ENCODE peak calls at places on chromosomes 12 and 14, in five cellular contexts. Q is small intestine, G is dorsolateral prefrontal cortex, A is substantia nigra, O is left lung. L is an unnamed sample.

GRCh38 chr12:24615967-24616411 is 332.9 kb downstream of the BCAT1 start:
- DNase-seq in G (no peak), O (no peak), Q (no peak), A (no peak), L (no peak)

GRCh38 chr14:103361868-103362267 is 23.3 kb upstream of the MARK3 start:
- DNase-seq in Q (no peak), A (no peak), O (no peak), G (no peak), L (no peak)

GRCh38 chr14:59281613-59282012 is 93.1 kb downstream of the DAAM1 start:
- DNase-seq in Q (no peak), G (no peak), A (no peak), O (no peak), L (no peak)

GRCh38 chr14:92928961-92929688 is 6.2 kb downstream of the CHGA start:
- DNase-seq in O (peak), A (no peak), Q (no peak), G (no peak), L (no peak)

GRCh38 chr14:35915775-35916174 is 89.6 kb downstream of the BRMS1L start:
- DNase-seq in A (no peak), Q (no peak), O (no peak), G (no peak), L (no peak)

GRCh38 chr14:35875296-35875695 is 49.2 kb downstream of the BRMS1L start:
- DNase-seq in O (no peak), Q (no peak), G (no peak), A (no peak), L (no peak)

GRCh38 chr12:14473707-14474287 is 93.9 kb downstream of the PLBD1 start:
- DNase-seq in O (no peak), G (no peak), Q (peak), A (no peak), L (no peak)

GRCh38 chr12:131223171-131223761 is 269.6 kb downstream of the ADGRD1 start:
- DNase-seq in A (no peak), O (peak), G (peak), Q (no peak), L (no peak)

GRCh38 chr14:37708481-37708880 is 113.1 kb downstream of the TTC6 start:
- DNase-seq in G (no peak), A (no peak), Q (no peak), O (no peak), L (no peak)

GRCh38 chr14:35758523-35759129 is 50.5 kb downstream of the RALGAPA1 start:
- DNase-seq in G (no peak), A (no peak), O (no peak), Q (no peak), L (no peak)

GRCh38 chr12:67689339-67689738 is 40.8 kb downstream of the DYRK2 start:
- DNase-seq in O (no peak), A (no peak), Q (peak), G (no peak), L (no peak)

GRCh38 chr12:3311027-3311402 is 180.0 kb upstream of the PRMT8 start:
- DNase-seq in A (no peak), O (peak), Q (peak), G (no peak), L (no peak)

GRCh38 chr14:100246136-100246535 is 7.2 kb downstream of the YY1 start:
- DNase-seq in O (no peak), A (no peak), G (no peak), Q (no peak), L (no peak)

GRCh38 chr14:91946313-91947195 is 940 bp downstream of the FBLN5 start:
- DNase-seq in A (no peak), O (no peak), G (no peak), Q (no peak), L (no peak)

GRCh38 chr12:75767957-75768356 is 256.5 kb upstream of the KRR1 start:
- DNase-seq in Q (no peak), A (no peak), O (no peak), G (no peak), L (no peak)

GRCh38 chr12:43444940-43445564 is 107.0 kb downstream of the ADAMTS20 start:
- DNase-seq in A (no peak), G (no peak), O (no peak), Q (peak), L (peak)

GRCh38 chr12:76142305-76142704 is 57.8 kb upstream of the NAP1L1 start:
- DNase-seq in O (no peak), Q (no peak), G (no peak), A (no peak), L (no peak)

GRCh38 chr12:46160081-46160980 is 108.5 kb downstream of the SLC38A1 start:
- DNase-seq in Q (peak), G (no peak), O (no peak), A (no peak), L (peak)

DNA sequence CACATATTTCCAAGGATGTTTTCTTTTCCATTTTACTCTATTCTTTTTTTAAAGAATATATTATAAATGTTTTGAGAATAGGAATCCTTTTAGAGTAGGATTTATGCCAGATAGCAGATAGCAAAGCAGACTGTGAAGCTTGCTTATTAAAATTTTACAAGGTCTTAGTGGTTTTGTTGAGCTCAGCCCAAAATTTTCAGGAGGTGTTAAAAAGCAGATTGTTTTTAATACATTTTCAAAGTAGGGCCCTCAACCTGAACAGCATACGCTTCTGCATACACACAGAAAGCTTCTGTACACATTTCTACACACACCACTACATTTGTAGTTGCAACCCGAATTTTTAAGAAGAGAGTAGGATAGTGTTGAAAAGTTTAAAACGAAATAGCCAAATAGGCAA is 151.0 kb downstream of the EPS8 start:
- DNase-seq in O (no peak), A (no peak), Q (no peak), G (no peak), L (no peak)
- H3K27ac ChIP-seq in O (no peak), A (no peak), Q (no peak), G (no peak), L (no peak)

DNA sequence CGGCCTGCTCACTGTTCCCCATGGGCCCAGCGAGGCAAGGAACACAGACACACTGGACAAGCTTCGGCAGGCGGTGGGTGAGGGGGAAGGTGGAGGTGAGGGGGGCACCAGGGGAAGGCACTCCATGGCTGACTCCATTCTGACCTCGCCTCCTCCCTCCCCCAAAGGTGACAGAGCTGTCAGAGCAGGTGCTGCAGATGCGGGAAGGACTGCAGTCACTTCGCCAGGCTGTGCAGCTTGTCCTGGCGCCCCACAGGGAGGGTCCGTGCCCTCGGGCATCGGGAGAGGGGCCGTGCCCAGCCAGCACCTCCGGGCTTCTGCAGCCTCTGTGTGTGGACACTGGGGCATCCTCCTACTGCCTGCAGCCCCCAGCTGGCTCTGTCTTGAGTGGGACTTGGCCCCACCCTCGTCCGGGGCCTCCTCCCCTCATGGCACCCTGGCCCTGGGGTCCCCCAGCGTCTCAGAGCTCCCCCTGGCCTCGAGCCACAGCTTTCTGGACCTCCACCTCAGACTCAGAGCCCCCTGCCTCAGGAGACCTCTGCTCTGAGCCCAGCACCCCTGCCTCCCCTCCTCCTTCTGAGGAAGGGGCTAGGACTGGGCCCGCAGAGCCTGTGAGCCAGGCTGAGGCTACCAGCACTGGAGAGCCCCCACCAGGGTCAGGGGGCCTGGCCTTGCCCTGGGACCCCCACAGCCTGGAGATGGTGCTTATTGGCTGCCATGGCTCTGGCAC is 10.6 kb downstream of the MCRS1 start:
- DNase-seq in Q (no peak), O (peak), A (no peak), G (no peak), L (no peak)
- H3K27ac ChIP-seq in Q (no peak), O (no peak), A (no peak), G (no peak), L (no peak)

GRCh38 chr14:102105369-102105768 is 18.5 kb upstream of the HSP90AA1 start:
- DNase-seq in A (no peak), G (peak), Q (no peak), O (no peak), L (no peak)
- H3K27ac ChIP-seq in A (no peak), G (peak), Q (no peak), O (no peak), L (no peak)

DNA sequence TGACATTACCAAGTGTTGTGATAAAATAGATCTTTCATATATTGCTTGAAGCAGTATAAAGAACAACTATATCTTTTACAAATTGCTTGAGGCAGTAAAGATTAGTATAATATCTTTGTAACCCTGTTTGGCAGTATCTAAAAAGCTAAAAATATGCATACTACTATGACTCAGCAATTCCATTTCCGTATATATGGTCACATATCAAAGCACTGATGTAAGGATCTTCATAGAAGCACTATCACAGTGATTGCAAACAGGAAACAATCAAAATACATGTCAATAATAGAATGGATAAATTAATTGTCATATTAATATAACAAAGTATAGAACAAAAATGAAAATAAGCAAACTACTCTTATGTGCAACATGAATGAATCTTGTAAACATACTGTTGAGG is 158.4 kb upstream of the IGF1 start:
- DNase-seq in O (no peak), A (no peak), G (no peak), Q (no peak), L (no peak)
- H3K27ac ChIP-seq in O (no peak), A (no peak), G (no peak), Q (no peak), L (no peak)

GRCh38 chr12:109115404-109115757 is 1.0 kb upstream of the ACACB start:
- DNase-seq in A (no peak), O (no peak), Q (no peak), G (no peak), L (no peak)
- H3K27ac ChIP-seq in A (peak), O (peak), Q (peak), G (peak), L (no peak)

GRCh38 chr14:75520852-75521251 is 1.4 kb upstream of the BATF start:
- DNase-seq in Q (no peak), G (no peak), A (no peak), O (no peak), L (no peak)
- H3K27ac ChIP-seq in Q (peak), G (no peak), A (no peak), O (no peak), L (no peak)

DNA sequence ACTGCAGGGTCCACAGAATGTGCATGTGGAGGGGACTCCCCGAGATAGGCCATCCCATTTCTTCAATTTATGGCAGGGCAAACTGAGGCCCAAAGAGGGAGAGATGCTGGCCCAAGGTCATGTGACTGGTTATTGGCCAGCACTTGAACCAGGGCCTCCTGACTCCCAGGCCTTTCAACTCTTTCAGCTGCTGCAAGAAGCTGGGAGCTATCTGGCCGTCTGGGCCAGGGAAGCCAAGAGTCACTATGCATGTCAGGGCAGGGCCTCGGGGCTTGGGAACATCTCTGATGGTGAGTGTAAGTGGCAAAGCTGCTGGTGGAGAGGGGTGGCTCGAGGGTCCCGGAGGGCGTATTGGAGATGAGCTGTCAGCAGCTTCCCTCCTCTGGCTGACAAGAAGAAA is 9.5 kb upstream of the LTBP2 start:
- DNase-seq in A (no peak), G (no peak), Q (no peak), O (peak), L (no peak)
- H3K27ac ChIP-seq in A (no peak), G (no peak), Q (no peak), O (no peak), L (no peak)

GRCh38 chr12:109098671-109099070 is 1.3 kb downstream of the UNG start:
- DNase-seq in A (no peak), G (no peak), O (no peak), Q (no peak), L (no peak)

GRCh38 chr12:109105176-109105575 is 7.8 kb downstream of the UNG start:
- DNase-seq in G (no peak), A (no peak), O (no peak), Q (no peak), L (no peak)

GRCh38 chr12:109098142-109098652 is 800 bp downstream of the UNG start:
- DNase-seq in G (no peak), O (peak), A (no peak), Q (peak), L (peak)

GRCh38 chr12:109099426-109100020 is 2.1 kb downstream of the UNG start:
- DNase-seq in G (no peak), O (no peak), Q (no peak), A (no peak), L (no peak)

GRCh38 chr12:109102491-109102890 is 5.1 kb downstream of the UNG start:
- DNase-seq in A (no peak), G (no peak), Q (no peak), O (no peak), L (no peak)
- H3K27ac ChIP-seq in A (no peak), G (peak), Q (no peak), O (no peak), L (no peak)

GRCh38 chr12:91143241-91143640 is 31.9 kb upstream of the LUM start:
- DNase-seq in A (no peak), O (no peak), G (no peak), Q (no peak), L (no peak)
- H3K27ac ChIP-seq in A (no peak), O (no peak), G (no peak), Q (no peak), L (no peak)

DNA sequence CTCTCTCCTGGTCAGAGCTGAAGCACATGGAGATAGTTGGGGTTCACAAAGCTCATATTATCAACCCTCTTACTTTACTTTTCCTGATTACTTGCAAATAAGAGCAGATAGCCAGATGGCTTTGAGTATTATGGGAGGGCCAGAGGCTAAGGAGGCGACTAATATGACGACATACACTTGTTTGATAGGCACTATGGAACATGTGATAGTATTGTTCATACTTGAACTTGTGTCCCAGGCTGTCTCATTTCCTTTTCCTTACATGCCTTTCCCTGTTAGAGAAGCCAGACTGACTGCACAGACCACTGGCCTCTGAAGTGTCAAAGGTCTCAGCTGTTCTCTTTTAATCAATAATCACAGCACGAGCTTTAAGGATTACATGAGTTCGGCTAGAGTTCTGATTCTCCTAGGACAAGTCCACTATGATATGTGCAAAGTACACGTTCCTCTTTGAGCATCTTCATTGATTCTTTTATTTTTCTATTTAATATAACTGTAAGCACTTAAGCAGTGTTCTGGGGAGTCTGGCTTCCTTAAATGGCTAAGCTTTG is 326.0 kb downstream of the PRKD1 start:
- DNase-seq in G (no peak), A (no peak), Q (no peak), O (no peak), L (no peak)
- H3K27ac ChIP-seq in G (no peak), A (no peak), Q (no peak), O (no peak), L (no peak)

L was measured in aorta.